ENCODE peak calls at places on chromosomes 3 and 15, in eight cellular contexts. One of them, this sample, is unnamed.
A peak's percentile ranks its signal among the peaks of the same experiment; 100 is the strongest.

GRCh38 chr15:55344206-55344605 is 25.2 kb downstream of the PIGB start:
- DNase-seq in GM12878: no peak
- DNase-seq in endothelial cell of umbilical vein: no peak
- DNase-seq in H1: no peak
- DNase-seq in GM23338: peak; percentile 74
- DNase-seq in HepG2: no peak
- DNase-seq in HCT116: no peak
- DNase-seq in K562: no peak
- DNase-seq in this sample: no peak

GRCh38 chr3:14703128-14703750 is 28.3 kb downstream of the C3orf20 start:
- DNase-seq in GM12878: no peak
- DNase-seq in endothelial cell of umbilical vein: no peak
- DNase-seq in H1: no peak
- DNase-seq in GM23338: no peak
- DNase-seq in HepG2: no peak
- DNase-seq in HCT116: no peak
- DNase-seq in K562: no peak
- DNase-seq in this sample: no peak

GRCh38 chr15:96341465-96342142 is 11.1 kb downstream of the NR2F2 start:
- DNase-seq in GM12878: no peak
- DNase-seq in endothelial cell of umbilical vein: peak; percentile 50
- DNase-seq in H1: no peak
- DNase-seq in GM23338: peak; percentile 73
- DNase-seq in HepG2: no peak
- DNase-seq in HCT116: no peak
- DNase-seq in K562: no peak
- DNase-seq in this sample: no peak

GRCh38 chr15:32656091-32656860 is 14.8 kb downstream of the SCG5 start:
- DNase-seq in GM12878: no peak
- DNase-seq in endothelial cell of umbilical vein: no peak
- DNase-seq in H1: no peak
- DNase-seq in GM23338: no peak
- DNase-seq in HepG2: no peak
- DNase-seq in HCT116: no peak
- DNase-seq in K562: no peak
- DNase-seq in this sample: no peak

GRCh38 chr3:71724584-71725278 is 471 bp downstream of the EIF4E3 start:
- DNase-seq in GM12878: no peak
- DNase-seq in endothelial cell of umbilical vein: no peak
- DNase-seq in H1: no peak
- DNase-seq in GM23338: peak; percentile 60
- DNase-seq in HepG2: no peak
- DNase-seq in HCT116: no peak
- DNase-seq in K562: no peak
- DNase-seq in this sample: no peak

GRCh38 chr3:194206375-194206774 is 70.4 kb downstream of the HES1 start:
- DNase-seq in GM12878: no peak
- DNase-seq in endothelial cell of umbilical vein: peak; percentile 76
- DNase-seq in H1: no peak
- DNase-seq in GM23338: no peak
- DNase-seq in HepG2: no peak
- DNase-seq in HCT116: no peak
- DNase-seq in K562: no peak
- DNase-seq in this sample: no peak

GRCh38 chr3:137304313-137305056 is 346.7 kb downstream of the IL20RB start:
- DNase-seq in GM12878: no peak
- DNase-seq in endothelial cell of umbilical vein: no peak
- DNase-seq in H1: peak; percentile 25
- DNase-seq in GM23338: peak; percentile 50
- DNase-seq in HepG2: no peak
- DNase-seq in HCT116: no peak
- DNase-seq in K562: no peak
- DNase-seq in this sample: no peak

GRCh38 chr3:116873142-116873541 is 163.6 kb downstream of the TUSC7 start:
- DNase-seq in GM12878: no peak
- DNase-seq in endothelial cell of umbilical vein: no peak
- DNase-seq in H1: no peak
- DNase-seq in GM23338: no peak
- DNase-seq in HepG2: no peak
- DNase-seq in HCT116: no peak
- DNase-seq in K562: no peak
- DNase-seq in this sample: no peak

GRCh38 chr15:48494646-48495045 is 150.9 kb downstream of the FBN1 start:
- DNase-seq in GM12878: no peak
- DNase-seq in endothelial cell of umbilical vein: no peak
- DNase-seq in H1: no peak
- DNase-seq in GM23338: no peak
- DNase-seq in HepG2: no peak
- DNase-seq in HCT116: no peak
- DNase-seq in K562: no peak
- DNase-seq in this sample: peak; percentile 5

GRCh38 chr3:180421711-180422110 is 180.3 kb upstream of the TTC14 start:
- DNase-seq in GM12878: no peak
- DNase-seq in endothelial cell of umbilical vein: no peak
- DNase-seq in H1: no peak
- DNase-seq in GM23338: no peak
- DNase-seq in HepG2: no peak
- DNase-seq in HCT116: no peak
- DNase-seq in K562: no peak
- DNase-seq in this sample: no peak

GRCh38 chr15:71790081-71790480 is 20.3 kb upstream of the NR2E3 start:
- DNase-seq in GM12878: no peak
- DNase-seq in endothelial cell of umbilical vein: peak; percentile 27
- DNase-seq in H1: no peak
- DNase-seq in GM23338: no peak
- DNase-seq in HepG2: no peak
- DNase-seq in HCT116: no peak
- DNase-seq in K562: no peak
- DNase-seq in this sample: no peak

GRCh38 chr3:136042608-136043221 is 77.2 kb downstream of the PPP2R3A start:
- DNase-seq in GM12878: no peak
- DNase-seq in endothelial cell of umbilical vein: peak; percentile 67
- DNase-seq in H1: no peak
- DNase-seq in GM23338: peak; percentile 86
- DNase-seq in HepG2: peak; percentile 35
- DNase-seq in HCT116: peak; percentile 37
- DNase-seq in K562: peak; percentile 16
- DNase-seq in this sample: peak; percentile 75

GRCh38 chr3:11465744-11466611 is 177.7 kb downstream of the VGLL4 start:
- DNase-seq in GM12878: no peak
- DNase-seq in endothelial cell of umbilical vein: no peak
- DNase-seq in H1: no peak
- DNase-seq in GM23338: no peak
- DNase-seq in HepG2: no peak
- DNase-seq in HCT116: no peak
- DNase-seq in K562: no peak
- DNase-seq in this sample: peak; percentile 72

GRCh38 chr3:128276151-128276445 is 122.8 kb downstream of the EEFSEC start:
- DNase-seq in GM12878: no peak
- DNase-seq in endothelial cell of umbilical vein: no peak
- DNase-seq in H1: no peak
- DNase-seq in GM23338: no peak
- DNase-seq in HepG2: no peak
- DNase-seq in HCT116: no peak
- DNase-seq in K562: no peak
- DNase-seq in this sample: no peak

GRCh38 chr3:30681276-30682211 is 75.1 kb downstream of the TGFBR2 start:
- DNase-seq in GM12878: no peak
- DNase-seq in endothelial cell of umbilical vein: peak; percentile 99
- DNase-seq in H1: no peak
- DNase-seq in GM23338: no peak
- DNase-seq in HepG2: no peak
- DNase-seq in HCT116: no peak
- DNase-seq in K562: no peak
- DNase-seq in this sample: no peak

GRCh38 chr15:31442203-31443090 is 115.8 kb downstream of the KLF13 start:
- DNase-seq in GM12878: no peak
- DNase-seq in endothelial cell of umbilical vein: no peak
- DNase-seq in H1: no peak
- DNase-seq in GM23338: peak; percentile 61
- DNase-seq in HepG2: no peak
- DNase-seq in HCT116: no peak
- DNase-seq in K562: peak; percentile 18
- DNase-seq in this sample: no peak

GRCh38 chr3:88000853-88001252 is 58.0 kb downstream of the CGGBP1 start:
- DNase-seq in GM12878: no peak
- DNase-seq in endothelial cell of umbilical vein: peak; percentile 20
- DNase-seq in H1: no peak
- DNase-seq in GM23338: peak; percentile 74
- DNase-seq in HepG2: no peak
- DNase-seq in HCT116: no peak
- DNase-seq in K562: no peak
- DNase-seq in this sample: no peak

DNA sequence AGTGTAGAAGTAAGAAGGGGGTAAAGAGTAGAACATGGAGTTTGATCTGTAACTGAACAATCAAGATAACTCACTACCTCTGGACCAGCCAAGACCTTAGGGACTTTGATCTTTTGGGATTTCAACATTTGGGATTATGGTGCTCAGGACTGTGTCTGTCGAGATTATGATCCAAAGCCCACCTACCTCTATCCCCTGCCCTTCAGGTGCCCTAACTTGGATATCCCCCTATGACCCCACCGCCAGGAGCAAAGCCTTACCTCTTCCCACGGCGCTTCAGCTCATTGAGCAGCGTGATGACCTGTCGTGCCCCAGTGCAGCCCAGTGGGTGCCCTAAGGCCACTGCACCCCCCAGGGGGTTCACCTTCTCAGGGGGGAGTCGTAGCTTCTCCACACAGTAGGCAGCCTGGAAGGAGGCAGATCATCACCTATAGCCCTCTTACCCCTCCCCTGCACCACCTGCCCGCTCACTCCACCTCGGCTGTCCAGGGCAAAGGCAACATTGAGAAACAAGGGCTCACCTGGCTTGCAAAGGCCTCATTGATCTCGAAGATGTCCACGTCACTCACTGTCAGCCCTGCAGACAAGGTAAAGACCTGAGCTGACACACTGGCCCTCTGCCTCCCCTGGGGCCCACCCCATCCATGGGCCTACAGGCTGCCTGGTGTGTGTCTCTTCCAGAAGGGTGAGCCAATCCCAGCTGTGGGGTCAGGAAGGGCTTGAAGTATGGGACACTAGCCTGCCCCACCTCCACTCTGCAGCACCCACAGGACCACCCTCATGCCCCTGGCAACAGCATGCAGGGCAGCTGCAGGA is 11.4 kb downstream of the ACAA1 start:
- DNase-seq in GM12878: no peak
- DNase-seq in endothelial cell of umbilical vein: no peak
- DNase-seq in H1: no peak
- DNase-seq in GM23338: no peak
- DNase-seq in HepG2: no peak
- DNase-seq in HCT116: no peak
- DNase-seq in K562: no peak
- DNase-seq in this sample: no peak
- TF ChIP-seq POLR2AphosphoS5 in GM12878: no peak
- TF ChIP-seq POLR2AphosphoS5 in endothelial cell of umbilical vein: no peak
- TF ChIP-seq POLR2AphosphoS5 in H1: no peak
- TF ChIP-seq POLR2AphosphoS5 in GM23338: no peak
- TF ChIP-seq POLR2AphosphoS5 in HepG2: no peak
- TF ChIP-seq POLR2AphosphoS5 in HCT116: no peak
- TF ChIP-seq POLR2AphosphoS5 in K562: no peak
- TF ChIP-seq POLR2AphosphoS5 in this sample: no peak

DNA sequence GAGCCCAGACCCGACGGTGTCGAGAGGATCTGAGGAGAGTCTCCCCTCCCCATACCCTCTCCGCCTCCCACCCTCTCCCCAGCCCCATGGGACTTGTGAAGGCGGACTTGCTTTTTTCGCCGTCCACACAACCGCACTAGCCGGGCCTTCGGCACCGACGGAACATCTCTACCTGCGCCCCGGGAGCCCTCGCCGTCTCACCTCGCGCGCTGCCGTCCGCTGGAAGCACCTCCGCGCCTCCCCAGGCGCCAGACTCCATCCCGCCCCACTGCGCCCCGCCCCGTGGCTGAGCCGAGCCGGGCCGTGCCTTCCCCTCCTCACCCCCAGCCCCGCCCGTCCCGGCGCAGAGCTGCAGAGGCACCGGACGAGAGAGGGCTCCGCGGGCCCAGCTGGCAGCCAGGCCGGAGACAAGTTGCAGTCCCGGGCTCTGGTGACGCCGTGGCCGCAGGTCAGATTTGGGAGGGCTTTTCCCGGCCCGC is at the start of the genes DUOX1 and DUOXA1:
- DNase-seq in GM12878: no peak
- DNase-seq in endothelial cell of umbilical vein: no peak
- DNase-seq in H1: no peak
- DNase-seq in GM23338: peak; percentile 75
- DNase-seq in HepG2: no peak
- DNase-seq in HCT116: peak; percentile 16
- DNase-seq in K562: peak; percentile 64
- DNase-seq in this sample: no peak
- TF ChIP-seq EZH2 in GM12878: no peak
- TF ChIP-seq EZH2 in endothelial cell of umbilical vein: peak; percentile 54
- TF ChIP-seq EZH2 in H1: peak; percentile 51
- TF ChIP-seq EZH2 in GM23338: peak; percentile 83
- TF ChIP-seq EZH2 in HepG2: no peak
- TF ChIP-seq EZH2 in HCT116: no peak
- TF ChIP-seq EZH2 in K562: no peak
- TF ChIP-seq EZH2 in this sample: no peak

DNA sequence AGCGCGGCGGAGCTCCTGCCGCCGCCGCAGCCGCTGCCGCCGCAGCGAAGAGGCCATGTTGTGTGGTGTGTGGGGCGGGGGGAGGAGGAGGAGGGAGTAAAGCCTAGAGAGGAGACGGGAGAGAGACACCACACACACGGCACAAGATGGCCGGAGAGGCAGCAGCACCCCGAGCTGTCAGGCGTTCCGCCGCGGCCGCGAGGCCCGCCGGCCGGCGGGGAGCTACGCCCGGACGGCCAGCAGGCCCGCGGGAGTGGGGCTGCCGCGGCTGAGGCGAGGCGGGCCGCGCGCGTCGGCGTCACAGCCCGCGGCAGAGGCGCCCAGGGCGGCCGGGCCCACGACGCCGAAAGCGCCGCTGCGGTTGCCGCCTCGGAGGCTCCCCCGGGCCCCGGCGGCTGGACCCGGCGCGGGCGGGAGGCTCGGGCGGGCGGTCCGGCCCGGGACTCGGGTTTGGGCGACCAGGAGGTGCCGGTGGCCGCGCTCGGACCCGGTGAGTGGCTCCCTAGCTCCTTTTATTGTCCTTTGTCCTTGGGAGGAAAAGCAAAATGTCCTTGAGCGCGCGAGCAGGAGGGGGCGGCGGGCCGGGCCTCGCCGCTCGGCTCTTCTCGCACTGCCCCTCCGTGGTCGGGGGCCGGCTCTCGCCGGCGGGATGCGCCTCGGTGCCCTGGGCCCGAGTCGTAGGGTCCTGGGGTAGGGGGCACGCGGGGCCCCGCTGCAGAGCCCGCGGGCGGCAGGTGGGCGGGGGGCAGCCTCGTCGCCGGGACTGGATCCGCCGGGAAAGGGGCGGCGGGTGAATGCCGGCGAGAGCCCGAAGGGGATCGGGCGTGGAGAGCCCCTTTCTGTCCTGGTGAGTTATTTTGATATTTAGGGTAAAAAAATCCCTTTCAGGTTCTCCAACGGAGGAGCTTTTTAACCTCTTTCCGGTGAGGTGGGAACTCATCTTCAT is 17.2 kb upstream of the CHD2 start:
- DNase-seq in GM12878: no peak
- DNase-seq in endothelial cell of umbilical vein: no peak
- DNase-seq in H1: no peak
- DNase-seq in GM23338: no peak
- DNase-seq in HepG2: no peak
- DNase-seq in HCT116: no peak
- DNase-seq in K562: peak; percentile 69
- DNase-seq in this sample: no peak
- TF ChIP-seq POLR2AphosphoS5 in GM12878: peak; percentile 87
- TF ChIP-seq POLR2AphosphoS5 in endothelial cell of umbilical vein: peak; percentile 68
- TF ChIP-seq POLR2AphosphoS5 in H1: peak; percentile 99
- TF ChIP-seq POLR2AphosphoS5 in GM23338: no peak
- TF ChIP-seq POLR2AphosphoS5 in HepG2: peak; percentile 72
- TF ChIP-seq POLR2AphosphoS5 in HCT116: peak; percentile 80
- TF ChIP-seq POLR2AphosphoS5 in K562: peak; percentile 95
- TF ChIP-seq POLR2AphosphoS5 in this sample: peak; percentile 24

GRCh38 chr15:60010467-60011257 is 6.6 kb downstream of the FOXB1 start:
- DNase-seq in GM12878: no peak
- DNase-seq in endothelial cell of umbilical vein: no peak
- DNase-seq in H1: no peak
- DNase-seq in GM23338: peak; percentile 57
- DNase-seq in HepG2: no peak
- DNase-seq in HCT116: no peak
- DNase-seq in K562: no peak
- DNase-seq in this sample: no peak
- TF ChIP-seq EZH2 in GM12878: no peak
- TF ChIP-seq EZH2 in endothelial cell of umbilical vein: peak; percentile 38
- TF ChIP-seq EZH2 in H1: no peak
- TF ChIP-seq EZH2 in GM23338: no peak
- TF ChIP-seq EZH2 in HepG2: no peak
- TF ChIP-seq EZH2 in HCT116: no peak
- TF ChIP-seq EZH2 in K562: no peak
- TF ChIP-seq EZH2 in this sample: no peak

This sample was measured in SK-N-MC.